ENCODE peak calls at places on chromosome 14, in four cellular contexts. One of them, this sample, is unnamed.

GRCh38 chr14:77306406-77307098 is 14.1 kb downstream of the POMT2 start:
- DNase-seq in T-helper 1 cell: no peak
- DNase-seq in GM13976: no peak
- DNase-seq in fibroblast of pulmonary artery: no peak
- DNase-seq in this sample: no peak

GRCh38 chr14:90656986-90657385 is 159.2 kb downstream of the TTC7B start:
- DNase-seq in fibroblast of pulmonary artery: no peak
- DNase-seq in GM13976: no peak
- DNase-seq in T-helper 1 cell: no peak
- DNase-seq in this sample: no peak

GRCh38 chr14:49621114-49621881 is 699 bp downstream of the MGAT2 start:
- DNase-seq in GM13976: peak; percentile 61
- DNase-seq in T-helper 1 cell: no peak
- DNase-seq in fibroblast of pulmonary artery: peak; percentile 61
- DNase-seq in this sample: no peak

GRCh38 chr14:61588419-61588901 is 106.9 kb upstream of the HIF1A start:
- DNase-seq in fibroblast of pulmonary artery: peak; percentile 62
- DNase-seq in GM13976: no peak
- DNase-seq in T-helper 1 cell: no peak
- DNase-seq in this sample: peak; percentile 71

GRCh38 chr14:89232366-89233070 is 184.5 kb downstream of the FOXN3 start:
- DNase-seq in fibroblast of pulmonary artery: no peak
- DNase-seq in GM13976: no peak
- DNase-seq in T-helper 1 cell: no peak
- DNase-seq in this sample: no peak

GRCh38 chr14:20436363-20436755 is 393 bp upstream of the KLHL33 start:
- DNase-seq in fibroblast of pulmonary artery: peak; percentile 53
- DNase-seq in GM13976: no peak
- DNase-seq in T-helper 1 cell: no peak
- DNase-seq in this sample: no peak

GRCh38 chr14:90742709-90743108 is 73.5 kb downstream of the TTC7B start:
- DNase-seq in fibroblast of pulmonary artery: no peak
- DNase-seq in T-helper 1 cell: no peak
- DNase-seq in GM13976: no peak
- DNase-seq in this sample: no peak

GRCh38 chr14:50050171-50050570 is 66.2 kb downstream of the VCPKMT start:
- DNase-seq in fibroblast of pulmonary artery: no peak
- DNase-seq in T-helper 1 cell: no peak
- DNase-seq in GM13976: no peak
- DNase-seq in this sample: no peak

GRCh38 chr14:77372304-77372841 is 4.5 kb downstream of the TMED8 start:
- DNase-seq in GM13976: peak; percentile 60
- DNase-seq in T-helper 1 cell: no peak
- DNase-seq in fibroblast of pulmonary artery: peak; percentile 3
- DNase-seq in this sample: peak; percentile 58

GRCh38 chr14:74825008-74825407 is 50.9 kb downstream of the PROX2 start:
- DNase-seq in GM13976: no peak
- DNase-seq in fibroblast of pulmonary artery: peak; percentile 66
- DNase-seq in T-helper 1 cell: no peak
- DNase-seq in this sample: no peak

GRCh38 chr14:29810657-29811056 is 117.0 kb downstream of the PRKD1 start:
- DNase-seq in fibroblast of pulmonary artery: peak; percentile 39
- DNase-seq in GM13976: no peak
- DNase-seq in T-helper 1 cell: no peak
- DNase-seq in this sample: no peak

GRCh38 chr14:55122441-55122986 is 6.5 kb upstream of the LGALS3 start:
- DNase-seq in GM13976: no peak
- DNase-seq in T-helper 1 cell: no peak
- DNase-seq in fibroblast of pulmonary artery: peak; percentile 69
- DNase-seq in this sample: no peak

GRCh38 chr14:65213316-65213715 is 111.0 kb upstream of the MAX start:
- DNase-seq in fibroblast of pulmonary artery: no peak
- DNase-seq in GM13976: no peak
- DNase-seq in T-helper 1 cell: no peak
- DNase-seq in this sample: no peak

GRCh38 chr14:104932676-104933631 is 8.3 kb downstream of the PLD4 start:
- DNase-seq in fibroblast of pulmonary artery: peak; percentile 80
- DNase-seq in T-helper 1 cell: peak; percentile 57
- DNase-seq in GM13976: peak; percentile 93
- DNase-seq in this sample: peak; percentile 100

GRCh38 chr14:22326001-22326400 is 263.0 kb downstream of the DAD1 start:
- DNase-seq in fibroblast of pulmonary artery: no peak
- DNase-seq in T-helper 1 cell: no peak
- DNase-seq in GM13976: no peak
- DNase-seq in this sample: no peak

GRCh38 chr14:99602788-99603415 is 1.1 kb downstream of the CCDC85C start:
- DNase-seq in T-helper 1 cell: no peak
- DNase-seq in GM13976: no peak
- DNase-seq in fibroblast of pulmonary artery: no peak
- DNase-seq in this sample: peak; percentile 59

GRCh38 chr14:21525571-21525970 is 575 bp downstream of the SALL2 start:
- DNase-seq in T-helper 1 cell: no peak
- DNase-seq in GM13976: no peak
- DNase-seq in fibroblast of pulmonary artery: no peak
- DNase-seq in this sample: no peak

GRCh38 chr14:94941311-94941710 is 171.4 kb upstream of the GSC start:
- DNase-seq in GM13976: no peak
- DNase-seq in T-helper 1 cell: no peak
- DNase-seq in fibroblast of pulmonary artery: no peak
- DNase-seq in this sample: no peak

GRCh38 chr14:104724981-104725771 is 1.1 kb downstream of the ADSS1 start:
- DNase-seq in GM13976: no peak
- DNase-seq in fibroblast of pulmonary artery: peak; percentile 49
- DNase-seq in T-helper 1 cell: no peak
- DNase-seq in this sample: peak; percentile 98

GRCh38 chr14:68881396-68881795 is 88.5 kb upstream of the ZFP36L1 start:
- DNase-seq in GM13976: no peak
- DNase-seq in T-helper 1 cell: no peak
- DNase-seq in fibroblast of pulmonary artery: peak; percentile 36
- DNase-seq in this sample: peak; percentile 42

GRCh38 chr14:75282166-75282547 is 3.5 kb downstream of the FOS start:
- DNase-seq in fibroblast of pulmonary artery: peak; percentile 80
- DNase-seq in GM13976: no peak
- DNase-seq in T-helper 1 cell: no peak
- DNase-seq in this sample: no peak

GRCh38 chr14:95784137-95784536 is 70.2 kb upstream of the TCL1A start:
- DNase-seq in T-helper 1 cell: no peak
- DNase-seq in GM13976: peak; percentile 48
- DNase-seq in fibroblast of pulmonary artery: peak; percentile 32
- DNase-seq in this sample: no peak

GRCh38 chr14:57834001-57834598 is 31.8 kb downstream of the SLC35F4 start:
- DNase-seq in GM13976: no peak
- DNase-seq in T-helper 1 cell: no peak
- DNase-seq in fibroblast of pulmonary artery: no peak
- DNase-seq in this sample: no peak

GRCh38 chr14:74988131-74988530 is 14.6 kb upstream of the EIF2B2 start:
- DNase-seq in GM13976: no peak
- DNase-seq in T-helper 1 cell: no peak
- DNase-seq in fibroblast of pulmonary artery: peak; percentile 86
- DNase-seq in this sample: peak; percentile 90

GRCh38 chr14:58151264-58151700 is 731 bp downstream of the ARMH4 start:
- DNase-seq in T-helper 1 cell: no peak
- DNase-seq in GM13976: no peak
- DNase-seq in fibroblast of pulmonary artery: peak; percentile 3
- DNase-seq in this sample: peak; percentile 72

This sample was measured in osteoblast.